ENCODE peak calls at places on chromosomes 5 and 9, in nine cellular contexts. I, B, P, J, X, Z, O, E and H are unnamed samples.

GRCh38 chr5:96816430-96816939 is 8.7 kb upstream of the ERAP1 start:
- DNase-seq in I (no peak), B (no peak), P (no peak), J (no peak), X (no peak), Z (no peak), O (no peak), E (no peak), H (no peak)

GRCh38 chr9:111965566-111966019 is 69.0 kb downstream of the UGCG start:
- DNase-seq in I (no peak), B (peak), P (peak), J (peak), X (no peak), Z (no peak), O (no peak), E (no peak), H (no peak)

GRCh38 chr9:114382951-114383865 is 4.6 kb downstream of the AKNA start:
- DNase-seq in I (peak), B (peak), P (peak), J (no peak), X (peak), Z (no peak), O (peak), E (no peak), H (no peak)

GRCh38 chr9:22117511-22118388 is 108.6 kb upstream of the CDKN2B start:
- DNase-seq in I (no peak), B (no peak), P (peak), J (no peak), X (no peak), Z (no peak), O (no peak), E (no peak), H (no peak)

GRCh38 chr9:116387934-116388714 is 234.5 kb downstream of the PAPPA start:
- DNase-seq in I (no peak), B (peak), P (no peak), J (no peak), X (no peak), Z (no peak), O (no peak), E (no peak), H (no peak)

GRCh38 chr9:21434202-21435014 is 5.8 kb upstream of the IFNA1 start:
- DNase-seq in I (no peak), B (peak), P (peak), J (peak), X (no peak), Z (no peak), O (no peak), E (no peak), H (no peak)

GRCh38 chr9:91711755-91712591 is 238.1 kb downstream of the ROR2 start:
- DNase-seq in I (no peak), B (no peak), P (no peak), J (no peak), X (no peak), Z (no peak), O (peak), E (no peak), H (no peak)

GRCh38 chr5:7321724-7322123 is 74.2 kb upstream of the ADCY2 start:
- DNase-seq in I (no peak), B (peak), P (peak), J (peak), X (no peak), Z (no peak), O (no peak), E (no peak), H (no peak)

GRCh38 chr5:97009212-97009898 is 73.5 kb downstream of the LNPEP start:
- DNase-seq in I (no peak), B (no peak), P (peak), J (no peak), X (no peak), Z (no peak), O (no peak), E (no peak), H (no peak)

GRCh38 chr5:149177911-149178565 is 36.7 kb downstream of the ABLIM3 start:
- DNase-seq in I (no peak), B (no peak), P (no peak), J (no peak), X (no peak), Z (no peak), O (no peak), E (no peak), H (no peak)

GRCh38 chr9:21789541-21790037 is 12.8 kb upstream of the MTAP start:
- DNase-seq in I (peak), B (peak), P (peak), J (no peak), X (peak), Z (peak), O (no peak), E (no peak), H (no peak)

GRCh38 chr5:78576376-78576775 is 72.2 kb downstream of the LHFPL2 start:
- DNase-seq in I (no peak), B (no peak), P (peak), J (no peak), X (no peak), Z (no peak), O (no peak), E (no peak), H (no peak)

GRCh38 chr5:78577051-78577807 is 71.3 kb downstream of the LHFPL2 start:
- DNase-seq in I (no peak), B (no peak), P (peak), J (no peak), X (no peak), Z (no peak), O (no peak), E (no peak), H (no peak)

GRCh38 chr5:78573318-78573717 is 75.3 kb downstream of the LHFPL2 start:
- DNase-seq in I (no peak), B (no peak), P (no peak), J (no peak), X (no peak), Z (no peak), O (no peak), E (no peak), H (no peak)

GRCh38 chr5:78574157-78574673 is 74.4 kb downstream of the LHFPL2 start:
- DNase-seq in I (no peak), B (no peak), P (peak), J (no peak), X (no peak), Z (no peak), O (no peak), E (no peak), H (no peak)

GRCh38 chr5:78574731-78575161 is 73.8 kb downstream of the LHFPL2 start:
- DNase-seq in I (no peak), B (peak), P (peak), J (no peak), X (no peak), Z (no peak), O (no peak), E (no peak), H (no peak)
- TF ChIP-seq CTCF in I (no peak), B (no peak), P (no peak), J (no peak), X (no peak), Z (no peak), O (no peak), E (no peak), H (no peak)

GRCh38 chr9:79390077-79390673 is 181.6 kb upstream of the TLE4 start:
- DNase-seq in I (no peak), B (peak), P (peak), J (no peak), X (no peak), Z (no peak), O (no peak), E (no peak), H (no peak)
- TF ChIP-seq CTCF in I (no peak), B (no peak), P (no peak), J (no peak), X (no peak), Z (no peak), O (no peak), E (no peak), H (no peak)

DNA sequence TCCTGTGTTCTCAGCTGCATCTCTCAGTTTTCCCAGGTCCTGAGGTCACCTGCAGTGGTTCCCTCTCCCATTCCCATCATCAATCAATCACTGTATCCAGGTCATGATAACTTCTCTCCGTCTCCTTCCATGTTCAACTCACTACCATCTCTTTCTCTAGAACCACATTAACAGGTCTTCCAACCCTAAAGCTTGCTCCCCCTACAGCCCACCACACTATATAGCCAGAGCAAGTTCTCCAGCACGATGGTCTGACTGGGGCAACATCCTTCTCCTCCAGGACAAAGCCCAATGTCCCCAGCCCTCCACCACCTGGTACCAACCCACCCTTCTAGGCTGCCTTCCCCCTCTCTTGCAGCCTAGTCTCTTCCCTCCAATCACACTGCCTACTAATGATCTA is 241.6 kb downstream of the CDK5RAP2 start:
- DNase-seq in I (no peak), B (no peak), P (no peak), J (no peak), X (no peak), Z (no peak), O (no peak), E (no peak), H (no peak)
- TF ChIP-seq CTCF in I (no peak), B (no peak), P (no peak), J (no peak), X (no peak), Z (no peak), O (no peak), E (no peak), H (no peak)

GRCh38 chr9:127578627-127578951 is 33.5 kb upstream of the STXBP1 start:
- DNase-seq in I (no peak), B (no peak), P (no peak), J (no peak), X (no peak), Z (no peak), O (no peak), E (no peak), H (no peak)

GRCh38 chr9:127580879-127581278 is 31.2 kb upstream of the STXBP1 start:
- DNase-seq in I (no peak), B (no peak), P (no peak), J (no peak), X (no peak), Z (no peak), O (no peak), E (no peak), H (no peak)

GRCh38 chr9:127583605-127584053 is 28.4 kb upstream of the STXBP1 start:
- DNase-seq in I (no peak), B (peak), P (peak), J (no peak), X (no peak), Z (no peak), O (no peak), E (no peak), H (no peak)

GRCh38 chr9:127578952-127579853 is 32.9 kb upstream of the STXBP1 start:
- DNase-seq in I (peak), B (peak), P (peak), J (peak), X (peak), Z (peak), O (no peak), E (peak), H (no peak)

DNA sequence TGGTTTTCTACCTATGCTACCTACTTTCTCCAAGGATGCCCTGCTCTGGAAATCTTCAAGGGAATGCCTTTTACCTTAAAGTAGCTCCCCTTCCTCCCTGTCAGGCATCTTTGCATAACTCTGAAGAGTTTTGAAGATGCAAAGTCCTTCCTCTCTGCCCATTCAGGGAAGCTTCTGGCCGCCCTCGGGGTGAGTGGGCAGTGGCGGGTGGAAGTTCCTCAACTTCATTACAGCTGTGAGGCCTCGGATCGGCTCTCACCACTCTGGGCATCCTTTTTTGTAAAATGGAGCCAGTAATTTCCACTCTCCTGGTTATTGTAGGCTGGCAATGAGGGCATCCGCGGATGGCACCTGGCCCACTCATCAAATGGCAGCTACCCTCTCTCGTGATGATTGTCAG is 31.7 kb upstream of the STXBP1 start:
- DNase-seq in I (no peak), B (no peak), P (no peak), J (no peak), X (no peak), Z (no peak), O (no peak), E (no peak), H (no peak)
- TF ChIP-seq CTCF in I (no peak), B (no peak), P (no peak), J (no peak), X (no peak), Z (no peak), O (no peak), E (no peak), H (no peak)

GRCh38 chr9:77454668-77455067 is 193.5 kb downstream of the GNA14 start:
- DNase-seq in I (no peak), B (peak), P (peak), J (peak), X (no peak), Z (no peak), O (no peak), E (no peak), H (no peak)

GRCh38 chr9:77455312-77455927 is 192.7 kb downstream of the GNA14 start:
- DNase-seq in I (no peak), B (peak), P (peak), J (no peak), X (no peak), Z (no peak), O (no peak), E (no peak), H (no peak)

GRCh38 chr9:77456829-77457437 is 191.2 kb downstream of the GNA14 start:
- DNase-seq in I (peak), B (peak), P (peak), J (no peak), X (peak), Z (peak), O (peak), E (peak), H (no peak)

GRCh38 chr9:77460938-77461337 is 187.2 kb downstream of the GNA14 start:
- DNase-seq in I (no peak), B (no peak), P (no peak), J (no peak), X (no peak), Z (no peak), O (no peak), E (no peak), H (no peak)

GRCh38 chr9:77457916-77458592 is 190.1 kb downstream of the GNA14 start:
- DNase-seq in I (peak), B (peak), P (peak), J (no peak), X (peak), Z (peak), O (peak), E (no peak), H (no peak)
- TF ChIP-seq CTCF in I (peak), B (peak), P (peak), J (peak), X (peak), Z (peak), O (peak), E (peak), H (peak)

GRCh38 chr5:31455172-31455571 is 76.7 kb downstream of the DROSHA start:
- DNase-seq in I (no peak), B (no peak), P (no peak), J (no peak), X (no peak), Z (no peak), O (no peak), E (no peak), H (no peak)

GRCh38 chr5:31453522-31453921 is 78.4 kb downstream of the DROSHA start:
- DNase-seq in I (no peak), B (no peak), P (no peak), J (no peak), X (no peak), Z (no peak), O (no peak), E (no peak), H (no peak)

GRCh38 chr5:31449175-31449574 is 82.7 kb downstream of the DROSHA start:
- DNase-seq in I (no peak), B (peak), P (peak), J (no peak), X (no peak), Z (no peak), O (no peak), E (no peak), H (no peak)

GRCh38 chr5:31449962-31450361 is 81.9 kb downstream of the DROSHA start:
- DNase-seq in I (no peak), B (no peak), P (no peak), J (no peak), X (no peak), Z (no peak), O (no peak), E (no peak), H (no peak)

DNA sequence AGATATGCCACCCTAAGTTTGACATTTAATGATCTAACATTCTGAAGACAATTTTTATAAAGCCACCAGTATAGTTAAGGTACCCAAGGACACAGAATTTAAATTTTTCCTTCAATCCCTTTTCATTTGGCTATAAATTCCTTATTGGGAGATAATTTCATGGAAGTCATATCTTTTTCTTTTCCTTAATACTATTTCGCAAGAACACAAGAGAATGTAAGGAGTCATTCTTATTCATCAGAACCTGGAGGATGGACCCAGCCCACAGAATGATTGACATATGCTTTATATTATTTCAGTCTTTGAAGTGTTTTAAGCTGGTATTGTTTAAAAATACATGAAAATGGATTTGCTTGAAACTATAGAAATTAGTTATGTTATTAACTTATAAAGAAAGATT is 79.6 kb downstream of the DROSHA start:
- DNase-seq in I (no peak), B (no peak), P (no peak), J (no peak), X (no peak), Z (no peak), O (no peak), E (no peak), H (no peak)
- TF ChIP-seq CTCF in I (no peak), B (no peak), P (no peak), J (no peak), X (no peak), Z (no peak), O (no peak), E (no peak), H (no peak)